ENCODE peak calls at places on chromosome 1, in four cellular contexts. V is H1, U is IMR-90, L is mesendoderm. A is an unnamed sample.

GRCh38 chr1:84492726-84493125 is 13.5 kb upstream of the SPATA1 start:
- DNase-seq in V (no peak), U (no peak), L (no peak), A (no peak)

GRCh38 chr1:3453891-3454810 is at the start of gene ARHGEF16:
- DNase-seq in V (peak; percentile 49), U (peak; percentile 15), L (peak; percentile 94), A (peak; percentile 95)

GRCh38 chr1:174222166-174222949 is 63.0 kb downstream of the RABGAP1L start:
- DNase-seq in V (no peak), U (peak; percentile 82), L (no peak), A (no peak)

GRCh38 chr1:205343431-205344009 is 13.2 kb downstream of the KLHDC8A start:
- DNase-seq in V (no peak), U (no peak), L (peak; percentile 78), A (peak; percentile 74)

GRCh38 chr1:12336436-12336835 is 106.6 kb downstream of the VPS13D start:
- DNase-seq in V (no peak), U (peak; percentile 7), L (no peak), A (no peak)

GRCh38 chr1:59897165-59897564 is 29.4 kb downstream of the CYP2J2 start:
- DNase-seq in V (no peak), U (no peak), L (no peak), A (no peak)

GRCh38 chr1:194358208-194358581 is 1171.8 kb upstream of the B3GALT2 start:
- DNase-seq in V (no peak), U (no peak), L (no peak), A (no peak)

GRCh38 chr1:171983584-171983983 is 142.3 kb downstream of the DNM3 start:
- DNase-seq in V (no peak), U (peak; percentile 32), L (peak; percentile 18), A (no peak)

GRCh38 chr1:53183277-53183990 is 13.2 kb upstream of the CPT2 start:
- DNase-seq in V (no peak), U (peak; percentile 97), L (peak; percentile 32), A (no peak)

GRCh38 chr1:227764019-227764391 is 28.8 kb downstream of the SNAP47 start:
- DNase-seq in V (peak; percentile 58), U (peak; percentile 35), L (peak; percentile 67), A (no peak)

GRCh38 chr1:9399510-9400424 is 107.1 kb downstream of the SPSB1 start:
- DNase-seq in V (no peak), U (peak; percentile 48), L (no peak), A (no peak)

GRCh38 chr1:25031966-25032667 is 102.0 kb upstream of the RUNX3 start:
- DNase-seq in V (no peak), U (peak; percentile 63), L (no peak), A (no peak)

GRCh38 chr1:25033828-25034451 is 103.9 kb upstream of the RUNX3 start:
- DNase-seq in V (no peak), U (no peak), L (no peak), A (no peak)

GRCh38 chr1:25034736-25035522 is 104.9 kb upstream of the RUNX3 start:
- DNase-seq in V (no peak), U (no peak), L (no peak), A (no peak)

GRCh38 chr1:25031601-25031965 is 101.5 kb upstream of the RUNX3 start:
- DNase-seq in V (no peak), U (no peak), L (no peak), A (no peak)

DNA sequence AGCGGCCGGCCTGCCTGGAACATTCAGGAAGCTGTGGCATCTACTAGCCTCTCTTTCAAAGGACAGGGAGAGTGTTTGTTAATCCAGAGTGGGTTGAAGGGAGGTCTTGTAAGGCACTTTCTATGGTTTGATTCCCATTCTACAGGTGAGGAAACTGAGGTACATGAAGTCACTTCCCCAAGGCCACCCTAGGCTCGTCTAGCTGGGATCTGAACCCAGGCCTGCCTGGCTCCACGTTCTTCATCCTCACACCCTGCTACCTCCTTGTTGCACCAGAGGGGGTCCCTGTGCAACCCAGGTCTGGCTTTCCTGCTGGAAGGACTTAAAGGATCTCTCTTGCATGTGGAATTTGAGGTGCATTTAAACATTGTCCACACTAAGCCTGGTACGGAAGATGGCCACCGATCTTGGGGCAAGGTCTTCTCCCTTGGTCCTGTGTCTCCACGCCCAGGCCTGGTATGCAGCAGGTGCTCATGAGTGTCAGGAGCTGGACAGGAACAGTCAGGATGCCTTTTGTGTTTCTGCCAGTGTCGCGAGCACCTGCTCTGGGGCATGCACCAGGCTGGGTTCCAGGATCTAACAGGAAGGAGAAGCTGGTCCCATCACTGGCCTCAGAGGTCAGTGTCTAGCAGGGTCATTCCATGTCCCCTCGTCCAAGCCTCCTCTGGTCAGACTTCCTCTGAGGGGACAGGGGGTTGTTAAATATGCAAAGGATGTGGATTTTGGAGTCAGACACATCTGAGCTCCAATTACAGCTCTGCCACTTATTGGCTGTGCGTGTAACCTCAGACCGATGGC is 103.2 kb upstream of the RUNX3 start:
- DNase-seq in V (no peak), U (no peak), L (no peak), A (no peak)
- H3K56ac ChIP-seq in V (no peak overlapping the region), U (no peak overlapping the region), L (peak overlapping the region; percentile 65), A (no peak overlapping the region)

GRCh38 chr1:180946537-180947507 is 34.1 kb downstream of the KIAA1614 start:
- DNase-seq in V (no peak), U (no peak), L (no peak), A (no peak)

GRCh38 chr1:180946056-180946455 is 33.4 kb downstream of the KIAA1614 start:
- DNase-seq in V (no peak), U (no peak), L (no peak), A (no peak)

GRCh38 chr1:180945551-180945950 is 32.9 kb downstream of the KIAA1614 start:
- DNase-seq in V (no peak), U (no peak), L (no peak), A (no peak)

GRCh38 chr1:180947901-180948311 is 35.2 kb downstream of the KIAA1614 start:
- DNase-seq in V (no peak), U (no peak), L (no peak), A (no peak)

DNA sequence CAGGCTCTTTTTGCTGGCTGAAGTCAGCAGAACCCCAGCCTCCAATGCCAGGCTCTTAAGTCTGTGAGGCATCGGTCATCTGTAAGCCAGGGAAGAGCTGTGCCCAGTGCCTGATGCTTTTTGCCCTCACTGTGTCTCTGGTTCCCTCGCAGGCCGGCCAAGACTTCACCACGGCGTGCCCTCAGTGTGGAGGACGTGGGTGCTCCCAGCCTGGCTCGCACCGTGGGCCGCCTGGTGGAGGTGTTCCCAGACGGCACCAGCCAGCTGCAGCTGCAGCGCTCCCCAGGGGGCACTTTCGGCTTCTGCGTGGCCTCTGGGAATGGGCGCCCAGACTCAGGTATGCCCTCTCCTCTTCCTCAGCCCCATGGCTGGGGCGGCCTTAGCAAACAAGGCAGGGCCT is 32.5 kb downstream of the KIAA1614 start:
- DNase-seq in V (no peak), U (no peak), L (no peak), A (peak; percentile 48)
- H4K5ac ChIP-seq in V (no peak overlapping the region), U (no peak overlapping the region), L (no peak overlapping the region), A (no peak overlapping the region)

DNA sequence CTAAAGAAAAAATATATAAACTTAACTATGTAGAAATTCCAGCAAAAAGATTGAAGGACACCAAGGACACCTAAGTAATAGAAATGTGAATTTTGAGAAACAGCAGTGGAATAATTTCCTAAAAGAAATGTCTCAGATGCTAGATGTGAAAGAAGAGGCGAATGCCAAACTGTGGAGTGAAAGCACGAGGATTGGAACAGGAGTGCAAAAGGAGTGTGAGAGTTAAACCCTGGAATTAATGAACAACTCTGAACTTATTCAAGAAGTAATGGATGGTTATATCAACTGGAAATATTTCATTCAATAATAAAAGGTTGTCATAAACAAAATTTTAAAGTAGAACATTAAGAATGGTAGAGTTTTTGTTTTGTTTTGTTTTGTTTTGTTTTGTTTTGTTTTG is 78.5 kb upstream of the SGIP1 start:
- DNase-seq in V (no peak), U (no peak), L (no peak), A (no peak)
- H3K56ac ChIP-seq in V (no peak overlapping the region), U (no peak overlapping the region), L (no peak overlapping the region), A (no peak overlapping the region)

GRCh38 chr1:94974824-94975223 is 47.9 kb upstream of the CNN3 start:
- DNase-seq in V (no peak), U (peak; percentile 94), L (no peak), A (no peak)
- H4K5ac ChIP-seq in V (no peak overlapping the region), U (no peak overlapping the region), L (no peak overlapping the region), A (no peak overlapping the region)

DNA sequence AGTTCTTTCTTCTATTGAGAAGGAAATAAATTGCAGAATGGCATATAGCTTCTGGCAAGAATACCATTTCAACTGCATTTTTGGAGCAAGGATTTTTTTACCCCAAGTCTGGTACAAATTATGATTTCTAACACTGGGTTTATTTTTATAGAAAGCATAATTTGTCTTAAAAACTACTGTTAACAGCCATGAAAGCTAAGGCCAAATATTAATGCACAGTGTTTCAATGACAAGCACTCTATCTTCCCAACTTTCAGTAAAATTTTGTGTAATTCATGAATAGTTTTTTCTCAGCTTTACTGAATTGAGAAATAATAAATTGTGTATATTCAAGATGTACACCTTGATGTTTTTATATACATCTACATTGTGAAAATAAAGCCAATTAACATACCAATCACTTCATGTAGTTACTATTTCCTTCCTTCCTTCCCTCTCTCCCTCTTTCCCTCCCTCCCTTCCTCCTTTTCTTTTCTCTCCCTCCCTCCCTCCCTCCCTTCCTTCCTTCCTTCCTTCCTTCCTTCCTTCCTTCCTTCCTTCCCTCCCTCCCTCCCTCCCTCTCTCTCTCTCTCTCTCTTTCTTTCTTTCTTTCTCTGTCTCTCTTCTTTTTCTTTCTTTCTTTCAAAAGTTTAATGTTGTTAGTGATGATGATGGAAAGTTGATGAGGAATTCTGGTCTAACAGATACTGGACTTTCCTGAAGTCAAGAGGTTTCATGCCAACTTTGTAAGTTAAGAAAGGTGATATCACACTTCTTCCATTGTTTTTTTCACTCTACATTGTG is 47.0 kb upstream of the HMCN1 start:
- DNase-seq in V (no peak), U (no peak), L (no peak), A (no peak)
- H3K56ac ChIP-seq in V (no peak overlapping the region), U (no peak overlapping the region), L (no peak overlapping the region), A (no peak overlapping the region)

GRCh38 chr1:81410351-81410750 is 390.4 kb upstream of the ADGRL2 start:
- DNase-seq in V (no peak), U (no peak), L (peak; percentile 19), A (no peak)

GRCh38 chr1:81412954-81413353 is 387.8 kb upstream of the ADGRL2 start:
- DNase-seq in V (peak; percentile 19), U (no peak), L (peak; percentile 72), A (no peak)

GRCh38 chr1:81410919-81411318 is 389.8 kb upstream of the ADGRL2 start:
- DNase-seq in V (no peak), U (no peak), L (no peak), A (no peak)

GRCh38 chr1:81409875-81410274 is 390.9 kb upstream of the ADGRL2 start:
- DNase-seq in V (no peak), U (no peak), L (no peak), A (no peak)

DNA sequence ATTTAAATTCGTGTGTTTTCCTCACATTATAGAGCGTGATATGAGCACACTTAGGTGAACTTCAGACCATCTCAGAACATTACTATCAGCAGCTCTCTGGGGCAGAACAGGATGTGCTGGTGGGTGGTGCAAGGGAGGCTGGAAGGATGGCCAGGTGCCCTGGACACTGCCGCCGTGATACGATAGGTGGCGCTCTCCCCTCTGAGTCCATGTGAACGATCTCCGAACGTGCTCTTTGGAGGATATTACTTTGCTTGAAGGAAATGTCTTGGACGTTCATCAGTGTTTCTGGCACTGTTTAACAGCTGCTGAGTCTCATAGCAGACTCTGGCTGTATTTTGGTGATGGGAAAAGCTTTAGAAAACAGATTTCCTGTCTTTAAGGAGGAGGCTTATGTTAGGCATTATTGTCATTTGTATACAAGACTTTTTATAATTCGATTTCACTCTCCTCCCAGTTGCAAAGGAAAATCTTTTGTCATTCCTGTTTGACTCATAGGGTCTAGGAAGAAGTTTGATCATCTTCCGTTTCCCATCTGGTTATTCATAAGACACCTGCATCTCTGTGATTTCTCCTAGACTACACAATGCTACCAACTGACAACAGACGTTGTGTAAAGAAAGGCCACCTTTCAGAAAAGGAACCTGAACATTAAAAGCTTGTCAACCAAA is 386.2 kb upstream of the ADGRL2 start:
- DNase-seq in V (peak; percentile 57), U (peak; percentile 23), L (peak; percentile 74), A (peak; percentile 85)
- H4K5ac ChIP-seq in V (no peak overlapping the region), U (no peak overlapping the region), L (no peak overlapping the region), A (no peak overlapping the region)